ENCODE peak calls at places on chromosome 14, in five cellular contexts. A is A549, G is astrocyte of the cerebellum, E is AG09309, Z is Panc1. X is an unnamed sample.

GRCh38 chr14:101776315-101776714 is 14.8 kb downstream of the PPP2R5C start:
- DNase-seq in A (no peak), G (no peak), E (no peak), Z (no peak), X (no peak)

GRCh38 chr14:76516884-76517283 is 140.9 kb downstream of the ESRRB start:
- DNase-seq in A (no peak), G (no peak), E (no peak), Z (no peak), X (no peak)

GRCh38 chr14:101033446-101034165 is 130.1 kb upstream of the RTL1 start:
- DNase-seq in A (no peak), G (no peak), E (no peak), Z (no peak), X (no peak)

GRCh38 chr14:73438993-73439392 is 19.4 kb downstream of the NUMB start:
- DNase-seq in A (no peak), G (no peak), E (no peak), Z (no peak), X (no peak)

GRCh38 chr14:57982161-57982560 is 116.3 kb upstream of the SLC35F4 start:
- DNase-seq in A (no peak), G (no peak), E (no peak), Z (no peak), X (no peak)

GRCh38 chr14:97888331-97888730 is 1091.1 kb downstream of the VRK1 start:
- DNase-seq in A (no peak), G (no peak), E (no peak), Z (no peak), X (no peak)

GRCh38 chr14:63611078-63611477 is 30.6 kb downstream of the WDR89 start:
- DNase-seq in A (no peak), G (no peak), E (no peak), Z (no peak), X (no peak)

GRCh38 chr14:88879016-88879415 is 54.6 kb downstream of the TTC8 start:
- DNase-seq in A (peak), G (peak), E (no peak), Z (no peak), X (peak)

GRCh38 chr14:23631702-23632460 is 4.3 kb upstream of the DHRS2 start:
- DNase-seq in A (peak), G (peak), E (peak), Z (peak), X (peak)

GRCh38 chr14:24889843-24890242 is 160.1 kb downstream of the STXBP6 start:
- DNase-seq in A (no peak), G (no peak), E (no peak), Z (no peak), X (no peak)

GRCh38 chr14:84152452-84152851 is 1377.5 kb upstream of the FLRT2 start:
- DNase-seq in A (no peak), G (no peak), E (no peak), Z (no peak), X (no peak)

DNA sequence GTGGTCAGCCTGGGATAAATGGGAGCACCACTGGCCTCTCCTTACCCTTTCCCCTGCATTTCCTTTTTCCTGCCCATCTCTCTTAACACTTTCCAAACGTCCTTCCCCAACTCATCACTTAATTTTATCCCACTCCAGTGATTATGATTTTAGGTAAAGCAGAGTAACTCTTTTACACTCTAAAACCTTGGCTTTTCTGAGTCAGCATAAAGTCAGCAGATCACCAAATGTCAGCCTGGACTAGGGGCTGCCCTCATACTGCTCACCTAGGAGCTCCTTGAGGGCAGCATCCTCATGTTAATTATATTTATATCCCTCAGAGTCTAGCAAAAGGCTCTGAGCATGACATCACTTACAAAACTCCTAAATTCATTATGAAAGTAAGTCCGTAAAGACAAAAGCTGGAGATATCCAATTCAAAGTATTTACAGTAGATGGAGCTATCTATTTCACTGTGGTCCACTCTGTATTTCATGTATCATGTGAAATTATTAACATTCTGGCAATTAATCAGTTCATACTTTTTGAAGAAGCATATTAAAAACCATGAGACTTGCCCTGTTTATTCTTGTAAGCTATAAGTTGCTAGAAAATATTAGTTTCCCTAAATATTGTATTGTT is 17.0 kb upstream of the DICER1 start:
- DNase-seq in A (no peak), G (no peak), E (no peak), Z (no peak), X (peak)
- TF ChIP-seq CTCF in A (peak), G (no peak), E (no peak), Z (peak), X (peak)

GRCh38 chr14:55241673-55242072 is 29.5 kb upstream of the FBXO34 start:
- DNase-seq in A (no peak), G (no peak), E (no peak), Z (no peak), X (no peak)

GRCh38 chr14:55245657-55246268 is 25.5 kb upstream of the FBXO34 start:
- DNase-seq in A (peak), G (peak), E (no peak), Z (peak), X (peak)

GRCh38 chr14:55249423-55249822 is 21.8 kb upstream of the FBXO34 start:
- DNase-seq in A (no peak), G (no peak), E (no peak), Z (no peak), X (peak)

GRCh38 chr14:55240526-55241178 is 30.6 kb upstream of the FBXO34 start:
- DNase-seq in A (no peak), G (no peak), E (peak), Z (no peak), X (peak)

DNA sequence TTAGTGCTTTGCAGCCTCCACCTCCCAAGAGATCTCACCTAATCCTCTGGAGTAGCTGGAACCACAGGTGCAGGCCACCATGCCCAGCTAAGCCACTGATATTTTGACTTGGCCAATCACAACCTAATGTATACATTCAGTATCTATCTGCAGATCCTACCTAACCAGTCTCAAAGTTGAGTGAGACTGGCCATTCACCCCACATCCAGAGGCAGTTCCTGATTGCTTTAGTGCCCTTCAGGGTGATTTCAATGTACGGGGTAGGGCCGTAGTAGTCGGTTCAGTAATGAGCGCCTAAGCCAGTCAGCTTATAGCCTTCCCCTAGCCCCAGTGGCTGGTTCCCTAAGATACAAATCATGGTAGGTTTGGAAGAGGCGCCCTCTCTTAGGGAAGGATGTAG is 27.4 kb upstream of the FBXO34 start:
- DNase-seq in A (no peak), G (no peak), E (no peak), Z (no peak), X (no peak)
- H3K4me3 ChIP-seq in A (no peak), G (no peak), E (no peak), Z (no peak), X (no peak)

GRCh38 chr14:55139152-55139551 is 10.1 kb downstream of the LGALS3 start:
- DNase-seq in A (no peak), G (no peak), E (no peak), Z (no peak), X (no peak)

GRCh38 chr14:55139696-55140509 is 10.9 kb downstream of the LGALS3 start:
- DNase-seq in A (no peak), G (no peak), E (no peak), Z (no peak), X (no peak)

GRCh38 chr14:55136241-55136640 is 7.2 kb downstream of the LGALS3 start:
- DNase-seq in A (no peak), G (peak), E (no peak), Z (no peak), X (peak)

GRCh38 chr14:55136868-55137785 is 8.1 kb downstream of the LGALS3 start:
- DNase-seq in A (no peak), G (peak), E (peak), Z (no peak), X (peak)

DNA sequence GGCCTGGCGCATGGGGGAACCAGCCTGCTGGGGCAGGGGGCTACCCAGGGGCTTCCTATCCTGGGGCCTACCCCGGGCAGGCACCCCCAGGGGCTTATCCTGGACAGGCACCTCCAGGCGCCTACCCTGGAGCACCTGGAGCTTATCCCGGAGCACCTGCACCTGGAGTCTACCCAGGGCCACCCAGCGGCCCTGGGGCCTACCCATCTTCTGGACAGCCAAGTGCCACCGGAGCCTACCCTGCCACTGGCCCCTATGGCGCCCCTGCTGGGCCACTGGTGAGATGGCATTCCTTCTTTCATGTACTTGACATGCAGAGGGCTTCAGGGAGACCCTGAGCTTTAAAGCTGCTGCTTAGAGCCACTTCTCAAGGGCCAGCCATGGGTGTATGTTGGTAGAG is 9.0 kb downstream of the LGALS3 start:
- DNase-seq in A (no peak), G (no peak), E (no peak), Z (no peak), X (no peak)
- TF ChIP-seq CTCF in A (peak), G (peak), E (peak), Z (peak), X (peak)

GRCh38 chr14:79614443-79614842 is 596.9 kb downstream of the DIO2 start:
- DNase-seq in A (no peak), G (no peak), E (no peak), Z (no peak), X (no peak)
- H3K4me3 ChIP-seq in A (no peak), G (no peak), E (no peak), Z (no peak), X (no peak)

X was measured in fibroblast of mammary gland.